ENCODE peak calls at places on chromosome 2, in eight cellular contexts. A, Z, X, O, I, L, B and E are unnamed samples.

GRCh38 chr2:110789706-110790105 is 57.3 kb downstream of the ACOXL start:
- DNase-seq in A (no peak), Z (no peak), X (no peak), O (no peak), I (no peak), L (no peak), B (no peak), E (no peak)

GRCh38 chr2:172223601-172224054 is 120.9 kb upstream of the DLX2 start:
- DNase-seq in A (no peak), Z (no peak), X (no peak), O (no peak), I (no peak), L (peak), B (no peak), E (no peak)

GRCh38 chr2:195660265-195660890 is 3.4 kb downstream of the SLC39A10 start:
- DNase-seq in A (peak), Z (peak), X (peak), O (peak), I (peak), L (peak), B (peak), E (peak)

GRCh38 chr2:174326880-174327558 is 7.7 kb upstream of the SP9 start:
- DNase-seq in A (no peak), Z (no peak), X (no peak), O (no peak), I (no peak), L (no peak), B (no peak), E (no peak)

GRCh38 chr2:96762529-96763253 is 2.0 kb downstream of the CNNM4 start:
- DNase-seq in A (no peak), Z (no peak), X (no peak), O (no peak), I (no peak), L (no peak), B (no peak), E (no peak)

GRCh38 chr2:240919786-240920782 is 13.9 kb downstream of the CROCC2 start:
- DNase-seq in A (peak), Z (peak), X (peak), O (no peak), I (no peak), L (peak), B (no peak), E (no peak)

GRCh38 chr2:1605659-1606400 is 138.5 kb downstream of the PXDN start:
- DNase-seq in A (no peak), Z (no peak), X (no peak), O (peak), I (no peak), L (no peak), B (no peak), E (peak)

GRCh38 chr2:123157016-123157415 is 868.1 kb upstream of the CNTNAP5 start:
- DNase-seq in A (no peak), Z (no peak), X (no peak), O (no peak), I (no peak), L (no peak), B (no peak), E (no peak)

GRCh38 chr2:101931402-101931801 is 60.4 kb upstream of the IL1R2 start:
- DNase-seq in A (no peak), Z (no peak), X (no peak), O (no peak), I (no peak), L (no peak), B (no peak), E (no peak)

GRCh38 chr2:219912530-219912929 is 285.1 kb downstream of the SLC4A3 start:
- DNase-seq in A (no peak), Z (peak), X (no peak), O (peak), I (no peak), L (no peak), B (peak), E (peak)

GRCh38 chr2:16622399-16622968 is 43.1 kb downstream of the CYRIA start:
- DNase-seq in A (no peak), Z (no peak), X (no peak), O (no peak), I (no peak), L (no peak), B (no peak), E (peak)

GRCh38 chr2:10954856-10955818 is 43.4 kb downstream of the KCNF1 start:
- DNase-seq in A (no peak), Z (no peak), X (no peak), O (no peak), I (no peak), L (no peak), B (no peak), E (no peak)

GRCh38 chr2:99821572-99822369 is 320.6 kb downstream of the AFF3 start:
- DNase-seq in A (no peak), Z (no peak), X (no peak), O (peak), I (no peak), L (no peak), B (peak), E (peak)

GRCh38 chr2:99819766-99820165 is 322.6 kb downstream of the AFF3 start:
- DNase-seq in A (no peak), Z (no peak), X (no peak), O (peak), I (no peak), L (no peak), B (no peak), E (peak)

GRCh38 chr2:99821039-99821438 is 321.4 kb downstream of the AFF3 start:
- DNase-seq in A (no peak), Z (no peak), X (no peak), O (peak), I (no peak), L (no peak), B (no peak), E (no peak)

GRCh38 chr2:99816908-99817307 is 325.5 kb downstream of the AFF3 start:
- DNase-seq in A (no peak), Z (no peak), X (no peak), O (no peak), I (no peak), L (no peak), B (no peak), E (no peak)

GRCh38 chr2:99818842-99819241 is 323.5 kb downstream of the AFF3 start:
- DNase-seq in A (no peak), Z (no peak), X (no peak), O (peak), I (no peak), L (no peak), B (peak), E (peak)
- TF ChIP-seq CTCF in A (peak), Z (no peak), X (no peak), O (peak), I (no peak), L (no peak), B (peak), E (peak)

GRCh38 chr2:190607014-190607597 is 41.8 kb upstream of the NAB1 start:
- DNase-seq in A (no peak), Z (no peak), X (no peak), O (peak), I (no peak), L (no peak), B (peak), E (peak)
- H3K4me3 ChIP-seq in A (no peak), Z (no peak), X (no peak), O (no peak), I (no peak), L (no peak), B (no peak), E (no peak)

GRCh38 chr2:208062113-208062512 is 36.8 kb upstream of the PLEKHM3 start:
- DNase-seq in A (no peak), Z (no peak), X (no peak), O (peak), I (no peak), L (no peak), B (peak), E (peak)
- TF ChIP-seq CTCF in A (peak), Z (no peak), X (no peak), O (peak), I (no peak), L (peak), B (peak), E (peak)

DNA sequence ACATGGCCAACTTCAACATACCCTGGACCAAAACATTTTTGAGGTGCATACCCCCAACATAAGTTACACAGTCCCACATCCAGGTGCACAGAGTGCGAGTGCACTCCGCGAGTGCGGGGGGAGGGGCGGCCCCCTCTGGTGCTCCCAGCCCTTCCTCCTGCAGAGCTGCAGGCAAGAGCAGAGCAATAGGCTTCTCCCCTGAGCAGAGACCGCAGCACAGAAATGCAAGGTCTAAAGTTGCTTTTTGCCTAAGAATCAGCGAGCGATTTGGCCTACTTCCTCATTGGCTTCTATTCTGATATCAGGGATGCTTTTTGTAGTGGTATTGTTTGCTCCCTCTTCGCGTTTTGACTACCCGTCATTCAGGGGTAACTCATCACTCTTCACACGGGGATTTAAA is 40.6 kb downstream of the BOLA3 start:
- DNase-seq in A (no peak), Z (no peak), X (no peak), O (no peak), I (no peak), L (no peak), B (no peak), E (no peak)
- H3K4me3 ChIP-seq in A (no peak), Z (no peak), X (no peak), O (no peak), I (no peak), L (no peak), B (no peak), E (no peak)

DNA sequence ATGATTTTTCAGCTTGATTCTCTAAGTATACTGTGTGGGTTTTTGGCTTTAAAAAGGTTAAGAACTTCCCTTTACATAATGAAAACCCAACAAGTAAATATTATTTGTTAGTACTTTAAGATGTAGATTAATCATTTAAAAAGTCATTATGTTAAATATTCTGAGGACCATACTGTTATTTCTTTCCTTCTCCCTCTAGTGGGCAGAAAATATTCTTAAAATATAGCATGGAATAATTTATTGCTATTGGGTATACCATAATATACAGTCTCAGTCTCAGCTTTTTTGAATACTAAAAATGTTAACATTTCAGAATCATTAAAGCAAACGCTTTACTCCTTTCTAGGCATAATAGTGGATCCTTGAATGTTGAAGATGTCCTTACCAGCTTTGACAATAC is 28.1 kb downstream of the CAMKMT start:
- DNase-seq in A (no peak), Z (no peak), X (no peak), O (no peak), I (no peak), L (no peak), B (peak), E (peak)
- TF ChIP-seq CTCF in A (peak), Z (no peak), X (no peak), O (peak), I (peak), L (no peak), B (no peak), E (peak)